ENCODE peak calls at places on chromosomes 5 and 9, in six cellular contexts. P is EL; L is activated effector memory CD4-positive, alpha-beta T cell treated with anti-CD3 and anti-CD28 coated beads, Interleukin-2, amount 50 U/mL, for 16 hours; K is cardiac fibroblast; F is islet precursor cell; Y is neural progenitor cell. O is an unnamed sample.
A peak's percentile ranks its signal among the peaks of the same experiment; 100 is the strongest.

GRCh38 chr5:84478603-84479002 is 93.9 kb upstream of the EDIL3 start:
- DNase-seq in P (no peak), L (no peak), K (peak; percentile 21), F (no peak), Y (no peak), O (no peak)

GRCh38 chr9:121566401-121567141 is 66.9 kb upstream of the GGTA1 start:
- DNase-seq in P (peak; percentile 67), L (no peak), K (peak; percentile 71), F (peak; percentile 84), Y (no peak), O (peak; percentile 88)

GRCh38 chr5:28734396-28734795 is 1696.0 kb upstream of the CDH9 start:
- DNase-seq in P (no peak), L (no peak), K (no peak), F (no peak), Y (no peak), O (no peak)

GRCh38 chr5:135102716-135103696 is 69.0 kb upstream of the PITX1 start:
- DNase-seq in P (no peak), L (no peak), K (no peak), F (peak; percentile 39), Y (no peak), O (peak; percentile 45)

GRCh38 chr5:154858972-154859950 is 834 bp downstream of the CNOT8 start:
- DNase-seq in P (peak; percentile 29), L (peak; percentile 66), K (peak; percentile 28), F (no peak), Y (no peak), O (no peak)

GRCh38 chr5:157596449-157596848 is 20.9 kb upstream of the ADAM19 start:
- DNase-seq in P (no peak), L (peak; percentile 74), K (no peak), F (no peak), Y (no peak), O (no peak)

GRCh38 chr5:179700401-179700918 is 1.7 kb downstream of the CANX start:
- DNase-seq in P (no peak), L (no peak), K (peak; percentile 25), F (no peak), Y (no peak), O (peak; percentile 26)

GRCh38 chr5:94240616-94241287 is 377.7 kb downstream of the KIAA0825 start:
- DNase-seq in P (peak; percentile 59), L (no peak), K (peak; percentile 48), F (peak; percentile 52), Y (no peak), O (no peak)

GRCh38 chr5:96483878-96484277 is 50.8 kb upstream of the PCSK1 start:
- DNase-seq in P (peak; percentile 26), L (no peak), K (peak; percentile 68), F (peak; percentile 60), Y (peak; percentile 71), O (no peak)

GRCh38 chr5:153965102-153965645 is 73.5 kb downstream of the FAM114A2 start:
- DNase-seq in P (peak; percentile 71), L (no peak), K (peak; percentile 68), F (peak; percentile 80), Y (peak; percentile 83), O (no peak)

O was measured in aorta.